ENCODE peak calls at places on chromosomes 3 and 15, in nine cellular contexts. P is NT2/D1; C is AG10803; W is hypothalamus; U is mucosa of descending colon; R is HFFc6; X is cardiac muscle cell; K is effector memory CD8-positive, alpha-beta T cell; B is stimulated activated naive CD8-positive, alpha-beta T cell treated with anti-CD3 and anti-CD28 coated beads, Interleukin-15, Interleukin-2, amounts not matched to agents 100 U/mL and 50 U/mL, for 24 hours. Q is an unnamed sample.

GRCh38 chr3:60755094-60755493 is 496.2 kb downstream of the FHIT start:
- DNase-seq in P (peak), C (no peak), W (no peak), U (no peak), R (no peak), X (no peak), K (no peak), B (no peak), Q (no peak)

GRCh38 chr3:153785901-153786300 is 335.3 kb upstream of the ARHGEF26 start:
- DNase-seq in P (no peak), C (no peak), W (no peak), U (no peak), R (no peak), X (no peak), K (no peak), B (no peak), Q (no peak)

GRCh38 chr15:51199541-51199940 is 104.8 kb upstream of the TNFAIP8L3 start:
- DNase-seq in P (no peak), C (no peak), W (no peak), U (no peak), R (no peak), X (no peak), K (no peak), B (no peak), Q (no peak)

GRCh38 chr3:139120336-139120971 is 75.8 kb upstream of the PRR23C start:
- DNase-seq in P (no peak), C (peak), W (no peak), U (no peak), R (peak), X (peak), K (no peak), B (no peak), Q (no peak)

GRCh38 chr3:49723301-49723630 is 485 bp downstream of the GMPPB start:
- DNase-seq in P (no peak), C (peak), W (no peak), U (peak), R (peak), X (peak), K (peak), B (peak), Q (no peak)

GRCh38 chr3:45607790-45608189 is 13.2 kb downstream of the LIMD1 start:
- DNase-seq in P (peak), C (peak), W (no peak), U (no peak), R (peak), X (peak), K (no peak), B (no peak), Q (no peak)

GRCh38 chr3:85342915-85343314 is 384.1 kb downstream of the CADM2 start:
- DNase-seq in P (no peak), C (no peak), W (no peak), U (peak), R (no peak), X (no peak), K (no peak), B (no peak), Q (peak)

GRCh38 chr15:43204016-43204901 is 16.6 kb downstream of the EPB42 start:
- DNase-seq in P (no peak), C (peak), W (no peak), U (peak), R (peak), X (peak), K (peak), B (peak), Q (no peak)

GRCh38 chr15:91824256-91824655 is 29.3 kb upstream of the SLCO3A1 start:
- DNase-seq in P (no peak), C (no peak), W (no peak), U (no peak), R (no peak), X (no peak), K (no peak), B (no peak), Q (no peak)

GRCh38 chr3:16604887-16605602 is at the start of gene DAZL:
- DNase-seq in P (no peak), C (no peak), W (no peak), U (no peak), R (no peak), X (no peak), K (no peak), B (no peak), Q (no peak)

GRCh38 chr3:64082917-64083587 is 59.8 kb upstream of the PSMD6 start:
- DNase-seq in P (no peak), C (peak), W (no peak), U (no peak), R (no peak), X (peak), K (no peak), B (no peak), Q (no peak)

GRCh38 chr3:59334585-59334984 is 284.8 kb upstream of the CFAP20DC start:
- DNase-seq in P (no peak), C (peak), W (no peak), U (no peak), R (no peak), X (peak), K (no peak), B (no peak), Q (no peak)

GRCh38 chr3:154766765-154767503 is 313.2 kb upstream of the MME start:
- DNase-seq in P (no peak), C (no peak), W (no peak), U (peak), R (no peak), X (no peak), K (no peak), B (no peak), Q (no peak)

GRCh38 chr3:177279118-177279815 is 82.0 kb upstream of the TBL1XR1 start:
- DNase-seq in P (no peak), C (no peak), W (no peak), U (no peak), R (no peak), X (no peak), K (no peak), B (no peak), Q (no peak)

GRCh38 chr3:14042680-14043079 is 82.0 kb downstream of the CHCHD4 start:
- DNase-seq in P (no peak), C (peak), W (no peak), U (no peak), R (peak), X (peak), K (no peak), B (no peak), Q (no peak)

GRCh38 chr3:146543461-146544012 is 870 bp downstream of the PLSCR1 start:
- DNase-seq in P (no peak), C (peak), W (no peak), U (peak), R (no peak), X (peak), K (no peak), B (no peak), Q (no peak)

GRCh38 chr15:36808401-36809160 is 229.2 kb downstream of the CDIN1 start:
- DNase-seq in P (no peak), C (no peak), W (no peak), U (no peak), R (no peak), X (peak), K (no peak), B (no peak), Q (no peak)

GRCh38 chr3:128351476-128352085 is 115.1 kb downstream of the DNAJB8 start:
- DNase-seq in P (no peak), C (no peak), W (no peak), U (no peak), R (no peak), X (no peak), K (no peak), B (no peak), Q (no peak)

GRCh38 chr3:6867269-6867668 is 6.4 kb downstream of the GRM7 start:
- DNase-seq in P (no peak), C (no peak), W (no peak), U (no peak), R (no peak), X (no peak), K (no peak), B (no peak), Q (no peak)

GRCh38 chr3:13651057-13651400 is 102.1 kb downstream of the FBLN2 start:
- DNase-seq in P (no peak), C (no peak), W (no peak), U (no peak), R (no peak), X (no peak), K (no peak), B (no peak), Q (no peak)

GRCh38 chr15:67042490-67043181 is 22.8 kb upstream of the SMAD3 start:
- DNase-seq in P (no peak), C (no peak), W (no peak), U (no peak), R (peak), X (no peak), K (no peak), B (no peak), Q (no peak)

GRCh38 chr15:49273734-49274318 is 103.8 kb downstream of the GALK2 start:
- DNase-seq in P (no peak), C (peak), W (no peak), U (no peak), R (no peak), X (no peak), K (no peak), B (no peak), Q (no peak)

GRCh38 chr15:32091505-32092380 is 61.4 kb downstream of the CHRNA7 start:
- DNase-seq in P (no peak), C (no peak), W (no peak), U (no peak), R (no peak), X (no peak), K (no peak), B (no peak), Q (no peak)

GRCh38 chr15:41284425-41285177 is 47.8 kb downstream of the OIP5 start:
- DNase-seq in P (no peak), C (peak), W (no peak), U (peak), R (no peak), X (peak), K (no peak), B (no peak), Q (peak)

GRCh38 chr15:63587527-63587926 is 9.7 kb upstream of the FBXL22 start:
- DNase-seq in P (no peak), C (peak), W (no peak), U (no peak), R (peak), X (no peak), K (no peak), B (no peak), Q (no peak)

GRCh38 chr3:8488877-8489865 is 12.5 kb upstream of the LMCD1 start:
- DNase-seq in P (no peak), C (peak), W (no peak), U (no peak), R (no peak), X (no peak), K (no peak), B (no peak), Q (no peak)

GRCh38 chr3:196969001-196969659 is 497 bp upstream of the PIGZ start:
- DNase-seq in P (no peak), C (peak), W (peak), U (no peak), R (no peak), X (no peak), K (peak), B (peak), Q (no peak)

GRCh38 chr3:37481986-37482385 is 307.6 kb upstream of the LRRFIP2 start:
- DNase-seq in P (no peak), C (no peak), W (no peak), U (no peak), R (no peak), X (no peak), K (no peak), B (no peak), Q (no peak)

GRCh38 chr15:50358805-50359204 is 3.8 kb upstream of the GABPB1 start:
- DNase-seq in P (no peak), C (peak), W (no peak), U (no peak), R (peak), X (peak), K (no peak), B (peak), Q (no peak)

GRCh38 chr3:71428841-71429609 is 154.5 kb downstream of the FOXP1 start:
- DNase-seq in P (no peak), C (peak), W (no peak), U (peak), R (no peak), X (peak), K (no peak), B (no peak), Q (no peak)

GRCh38 chr15:66931768-66932633 is 133.4 kb upstream of the SMAD3 start:
- DNase-seq in P (peak), C (peak), W (no peak), U (peak), R (peak), X (peak), K (no peak), B (no peak), Q (peak)

GRCh38 chr3:150327678-150328667 is 80.1 kb upstream of the TSC22D2 start:
- DNase-seq in P (no peak), C (no peak), W (no peak), U (no peak), R (no peak), X (no peak), K (no peak), B (no peak), Q (no peak)

GRCh38 chr3:196699749-196700148 is 12.3 kb downstream of the CEP19 start:
- DNase-seq in P (no peak), C (no peak), W (no peak), U (no peak), R (no peak), X (no peak), K (no peak), B (no peak), Q (no peak)

GRCh38 chr3:23751485-23751811 is 54.3 kb upstream of the UBE2E1 start:
- DNase-seq in P (peak), C (peak), W (no peak), U (no peak), R (no peak), X (peak), K (no peak), B (no peak), Q (peak)

GRCh38 chr3:53011324-53011723 is 34.5 kb downstream of the SFMBT1 start:
- DNase-seq in P (no peak), C (no peak), W (no peak), U (no peak), R (no peak), X (no peak), K (no peak), B (no peak), Q (no peak)

GRCh38 chr15:26648676-26649075 is 124.2 kb downstream of the GABRB3 start:
- DNase-seq in P (no peak), C (no peak), W (no peak), U (no peak), R (no peak), X (no peak), K (no peak), B (no peak), Q (no peak)

GRCh38 chr15:70792171-70792573 is 28.8 kb upstream of the UACA start:
- DNase-seq in P (no peak), C (peak), W (no peak), U (no peak), R (peak), X (peak), K (no peak), B (no peak), Q (no peak)

GRCh38 chr3:14156843-14157561 is 21.4 kb downstream of the XPC start:
- DNase-seq in P (no peak), C (no peak), W (no peak), U (no peak), R (no peak), X (no peak), K (no peak), B (no peak), Q (no peak)